ENCODE peak calls at places on chromosomes 5 and 9, in nine cellular contexts. I is EH, G is H54, F is erythroblast, V is neuronal stem cell, N is lower lobe of right lung, J is chondrocyte, D is pancreas, O is HFF-Myc. Z is an unnamed sample.

GRCh38 chr9:22098636-22099332 is 89.7 kb upstream of the CDKN2B start:
- DNase-seq in O (no peak), I (peak; percentile 62), D (no peak), G (no peak), F (peak; percentile 2), N (no peak), J (no peak), V (no peak), Z (peak; percentile 36)

GRCh38 chr9:81824802-81825770 is 103.1 kb upstream of the SPATA31D4 start:
- DNase-seq in N (no peak), F (no peak), J (no peak), O (no peak), D (no peak), I (peak; percentile 41), G (no peak), V (no peak), Z (no peak)

GRCh38 chr5:16593013-16593412 is 23.8 kb downstream of the RETREG1 start:
- DNase-seq in V (no peak), D (no peak), N (no peak), I (peak; percentile 40), F (no peak), J (no peak), G (peak; percentile 94), O (peak; percentile 45), Z (no peak)

GRCh38 chr5:141814064-141814982 is 63.9 kb downstream of the PCDH1 start:
- DNase-seq in D (peak; percentile 26), G (peak; percentile 80), O (no peak), F (peak; percentile 63), V (peak; percentile 64), I (peak; percentile 34), N (peak; percentile 71), J (no peak), Z (peak; percentile 12)

GRCh38 chr5:2168601-2169416 is 286.1 kb upstream of the IRX4 start:
- DNase-seq in J (no peak), V (no peak), D (no peak), N (no peak), G (no peak), F (no peak), I (no peak), O (no peak), Z (no peak)

GRCh38 chr9:92961627-92962302 is 14.4 kb downstream of the FGD3 start:
- DNase-seq in O (no peak), V (no peak), D (no peak), N (no peak), G (no peak), F (no peak), I (no peak), J (peak; percentile 44), Z (no peak)

GRCh38 chr5:177325868-177326381 is 14.2 kb upstream of the MXD3 start:
- DNase-seq in O (no peak), G (no peak), D (no peak), I (no peak), F (no peak), V (no peak), J (no peak), N (peak; percentile 11), Z (no peak)

GRCh38 chr5:40676643-40677333 is 2.9 kb upstream of the PTGER4 start:
- DNase-seq in N (no peak), D (no peak), V (no peak), G (no peak), I (peak; percentile 85), J (no peak), F (no peak), O (peak; percentile 42), Z (peak; percentile 59)

GRCh38 chr9:100714372-100715099 is 136.7 kb downstream of the CAVIN4 start:
- DNase-seq in G (peak; percentile 75), V (peak; percentile 78), O (peak; percentile 17), I (peak; percentile 58), N (no peak), D (peak; percentile 37), J (no peak), F (peak; percentile 73), Z (peak; percentile 2)

GRCh38 chr9:136081113-136081825 is 13.8 kb downstream of the NACC2 start:
- DNase-seq in N (peak; percentile 51), V (no peak), F (no peak), I (no peak), J (peak; percentile 87), G (no peak), D (no peak), O (no peak), Z (peak; percentile 26)

GRCh38 chr9:17928768-17929167 is 349.9 kb downstream of the SH3GL2 start:
- DNase-seq in G (no peak), J (no peak), I (no peak), D (no peak), N (no peak), F (no peak), V (no peak), O (no peak), Z (no peak)

GRCh38 chr5:43753069-43753468 is 150.1 kb downstream of the NNT start:
- DNase-seq in G (no peak), N (no peak), I (no peak), F (peak; percentile 36), J (no peak), D (no peak), V (no peak), O (no peak), Z (no peak)

GRCh38 chr9:75432386-75432785 is 344.1 kb downstream of the OSTF1 start:
- DNase-seq in O (no peak), J (no peak), D (no peak), G (no peak), I (no peak), N (no peak), F (no peak), V (no peak), Z (no peak)

GRCh38 chr9:38016375-38017120 is 52.5 kb downstream of the SHB start:
- DNase-seq in D (no peak), V (no peak), N (no peak), J (no peak), G (no peak), F (no peak), I (peak; percentile 92), O (no peak), Z (peak; percentile 69)

GRCh38 chr5:90940227-90940995 is 381.8 kb downstream of the ADGRV1 start:
- DNase-seq in O (peak; percentile 25), J (no peak), G (no peak), F (peak; percentile 4), N (no peak), V (peak; percentile 50), D (no peak), I (peak; percentile 35), Z (peak; percentile 35)